ENCODE peak calls at places on chromosomes 7 and 10, in six cellular contexts. R, K, Y, D, H and F are unnamed samples.

GRCh38 chr10:93150289-93150688 is 76.6 kb downstream of the CYP26A1 start:
- DNase-seq in R (no peak), K (no peak), Y (no peak), D (no peak), H (no peak), F (no peak)

GRCh38 chr10:95406651-95407280 is 116.0 kb upstream of the PDLIM1 start:
- DNase-seq in R (peak), K (no peak), Y (peak), D (peak), H (no peak), F (no peak)

GRCh38 chr7:157474685-157475084 is 137.9 kb downstream of the DNAJB6 start:
- DNase-seq in R (no peak), K (no peak), Y (no peak), D (peak), H (peak), F (no peak)

GRCh38 chr10:92381543-92381954 is 90.6 kb downstream of the MARCHF5 start:
- DNase-seq in R (no peak), K (no peak), Y (no peak), D (no peak), H (no peak), F (no peak)

GRCh38 chr10:18279202-18279601 is 139.0 kb downstream of the CACNB2 start:
- DNase-seq in R (no peak), K (no peak), Y (no peak), D (no peak), H (no peak), F (no peak)

GRCh38 chr7:158384746-158385145 is 202.9 kb downstream of the PTPRN2 start:
- DNase-seq in R (no peak), K (no peak), Y (no peak), D (no peak), H (no peak), F (no peak)

GRCh38 chr7:32239764-32240163 is 169.6 kb upstream of the PDE1C start:
- DNase-seq in R (no peak), K (no peak), Y (no peak), D (no peak), H (no peak), F (no peak)

GRCh38 chr10:115849197-115849596 is 423.8 kb downstream of the GFRA1 start:
- DNase-seq in R (no peak), K (no peak), Y (no peak), D (no peak), H (no peak), F (peak)

GRCh38 chr10:115402690-115403089 is 309.5 kb downstream of the ATRNL1 start:
- DNase-seq in R (peak), K (no peak), Y (no peak), D (no peak), H (no peak), F (peak)

GRCh38 chr10:1424648-1425047 is 312.7 kb downstream of the ADARB2 start:
- DNase-seq in R (no peak), K (no peak), Y (no peak), D (no peak), H (no peak), F (no peak)

GRCh38 chr10:100996678-100997363 is 2.8 kb upstream of the LZTS2 start:
- DNase-seq in R (peak), K (no peak), Y (no peak), D (no peak), H (no peak), F (no peak)

GRCh38 chr10:91883549-91884542 is 25.4 kb downstream of the FGFBP3 start:
- DNase-seq in R (peak), K (no peak), Y (peak), D (no peak), H (no peak), F (peak)

GRCh38 chr10:812787-813186 is 118.7 kb downstream of the LARP4B start:
- DNase-seq in R (no peak), K (no peak), Y (no peak), D (no peak), H (no peak), F (no peak)

GRCh38 chr10:30040597-30040996 is 18.8 kb downstream of the JCAD start:
- DNase-seq in R (no peak), K (no peak), Y (no peak), D (no peak), H (no peak), F (no peak)

GRCh38 chr7:152056621-152057274 is 31.3 kb downstream of the GALNT11 start:
- DNase-seq in R (no peak), K (no peak), Y (no peak), D (no peak), H (no peak), F (no peak)

GRCh38 chr7:38630720-38631673 is at the start of gene AMPH:
- DNase-seq in R (peak), K (peak), Y (no peak), D (peak), H (no peak), F (peak)

GRCh38 chr10:72061491-72061890 is 26.9 kb downstream of the SPOCK2 start:
- DNase-seq in R (no peak), K (no peak), Y (no peak), D (no peak), H (no peak), F (no peak)

GRCh38 chr7:28957822-28958234 is 302 bp downstream of the TRIL start:
- DNase-seq in R (peak), K (no peak), Y (no peak), D (no peak), H (no peak), F (peak)

GRCh38 chr10:75269605-75270004 is 33.8 kb upstream of the COMTD1 start:
- DNase-seq in R (no peak), K (no peak), Y (no peak), D (no peak), H (no peak), F (no peak)

GRCh38 chr7:29878081-29878688 is 71.9 kb downstream of the WIPF3 start:
- DNase-seq in R (peak), K (peak), Y (no peak), D (no peak), H (no peak), F (peak)

GRCh38 chr7:119903090-119903489 is 369.9 kb upstream of the KCND2 start:
- DNase-seq in R (no peak), K (no peak), Y (no peak), D (no peak), H (no peak), F (no peak)

GRCh38 chr7:130008941-130009847 is 42.0 kb downstream of the ZC3HC1 start:
- DNase-seq in R (peak), K (no peak), Y (no peak), D (peak), H (peak), F (peak)

GRCh38 chr10:79457256-79457785 is 11.9 kb upstream of the ZCCHC24 start:
- DNase-seq in R (no peak), K (no peak), Y (no peak), D (no peak), H (no peak), F (no peak)

GRCh38 chr7:50333266-50333665 is 28.8 kb downstream of the IKZF1 start:
- DNase-seq in R (no peak), K (no peak), Y (no peak), D (no peak), H (no peak), F (peak)

GRCh38 chr10:15439381-15439837 is 68.3 kb upstream of the FAM171A1 start:
- DNase-seq in R (peak), K (no peak), Y (peak), D (no peak), H (no peak), F (peak)

GRCh38 chr10:23512355-23513058 is 73.6 kb downstream of the OTUD1 start:
- DNase-seq in R (peak), K (no peak), Y (no peak), D (no peak), H (peak), F (peak)

GRCh38 chr7:156475666-156476065 is 164.9 kb upstream of the RNF32 start:
- DNase-seq in R (no peak), K (peak), Y (no peak), D (no peak), H (peak), F (peak)

GRCh38 chr7:22193361-22194016 is 163.5 kb downstream of the RAPGEF5 start:
- DNase-seq in R (peak), K (peak), Y (no peak), D (no peak), H (no peak), F (peak)

GRCh38 chr10:121608669-121609190 is 10.5 kb upstream of the FGFR2 start:
- DNase-seq in R (peak), K (no peak), Y (no peak), D (peak), H (peak), F (no peak)

GRCh38 chr10:113000876-113001598 is 51.0 kb downstream of the TCF7L2 start:
- DNase-seq in R (peak), K (no peak), Y (no peak), D (peak), H (no peak), F (no peak)

GRCh38 chr10:52066383-52066782 is 247.7 kb upstream of the DKK1 start:
- DNase-seq in R (no peak), K (no peak), Y (no peak), D (no peak), H (no peak), F (peak)

GRCh38 chr10:1149793-1150637 is 93.8 kb downstream of the WDR37 start:
- DNase-seq in R (peak), K (no peak), Y (no peak), D (no peak), H (no peak), F (peak)

GRCh38 chr10:55358539-55358938 is 557.5 kb upstream of the PCDH15 start:
- DNase-seq in R (no peak), K (no peak), Y (no peak), D (no peak), H (no peak), F (no peak)

GRCh38 chr7:28096713-28097112 is 83.9 kb downstream of the JAZF1 start:
- DNase-seq in R (peak), K (peak), Y (no peak), D (no peak), H (peak), F (peak)

GRCh38 chr10:57867226-57867625 is 400.5 kb downstream of the IPMK start:
- DNase-seq in R (no peak), K (no peak), Y (no peak), D (no peak), H (no peak), F (peak)

GRCh38 chr10:62305813-62306212 is 37.2 kb upstream of the RTKN2 start:
- DNase-seq in R (no peak), K (no peak), Y (no peak), D (no peak), H (no peak), F (peak)

GRCh38 chr10:62306663-62307062 is 38.0 kb upstream of the RTKN2 start:
- DNase-seq in R (no peak), K (no peak), Y (no peak), D (no peak), H (no peak), F (peak)

GRCh38 chr10:62307635-62308034 is 39.0 kb upstream of the RTKN2 start:
- DNase-seq in R (no peak), K (no peak), Y (no peak), D (no peak), H (no peak), F (no peak)

GRCh38 chr10:62302760-62303159 is 34.1 kb upstream of the RTKN2 start:
- DNase-seq in R (no peak), K (no peak), Y (no peak), D (no peak), H (no peak), F (no peak)

DNA sequence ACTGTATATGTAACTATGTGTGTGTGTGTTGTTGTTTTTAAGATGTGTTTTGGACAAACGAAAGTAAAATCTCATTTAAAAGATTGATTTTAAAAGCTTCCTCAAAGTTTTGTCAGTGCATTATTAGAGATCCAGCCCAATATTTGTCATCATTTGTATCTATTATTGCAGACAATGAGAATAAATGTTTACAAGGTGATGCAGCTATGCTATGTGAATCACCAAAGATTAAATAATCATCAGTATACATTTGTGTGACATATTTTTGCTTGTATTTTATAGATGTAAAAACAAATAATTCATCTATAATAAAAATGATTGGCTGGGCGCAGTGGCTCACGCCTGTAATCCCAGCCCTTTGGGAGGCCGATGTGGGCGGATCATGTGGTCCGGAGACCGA is 35.3 kb upstream of the RTKN2 start:
- DNase-seq in R (no peak), K (no peak), Y (no peak), D (no peak), H (no peak), F (no peak)
- TF ChIP-seq CTCF in R (no peak), K (no peak), Y (no peak), D (no peak), H (no peak), F (no peak)

DNA sequence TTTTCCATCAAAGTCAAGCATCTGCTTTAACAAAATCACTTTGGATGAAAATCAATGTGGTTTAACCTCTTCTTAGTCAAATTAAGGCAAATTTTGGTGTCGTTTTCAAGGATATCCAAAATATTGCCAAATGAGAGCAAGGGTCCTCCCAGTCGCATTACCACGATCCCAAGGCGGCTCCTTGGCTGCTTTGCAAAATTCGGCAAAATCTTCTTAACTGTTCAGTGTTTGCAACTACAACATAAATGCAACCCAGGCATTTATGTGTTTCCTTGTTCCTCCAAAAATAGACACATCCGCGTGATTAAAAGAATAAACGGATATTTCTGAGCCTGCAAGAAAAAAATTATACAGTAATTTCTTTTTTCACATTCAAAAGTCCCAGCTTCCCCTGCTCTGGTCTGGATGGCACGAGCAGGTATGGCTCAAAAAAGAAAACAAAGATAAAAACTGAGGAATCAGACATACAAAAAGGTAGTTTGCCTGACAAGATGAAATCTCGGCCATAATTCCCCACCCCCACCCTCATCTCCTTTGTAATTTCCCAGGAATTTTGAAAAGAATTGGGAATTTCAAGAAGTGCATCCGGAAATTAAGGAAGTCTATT is 6.1 kb downstream of the SKIDA1 start:
- DNase-seq in R (no peak), K (no peak), Y (no peak), D (no peak), H (no peak), F (no peak)
- H3K4me3 ChIP-seq in R (peak), K (peak), Y (peak), D (peak), H (peak), F (peak)

GRCh38 chr10:127649642-127650041 is 87.3 kb upstream of the FOXI2 start:
- DNase-seq in R (no peak), K (no peak), Y (no peak), D (no peak), H (peak), F (peak)
- TF ChIP-seq CTCF in R (peak), K (no peak), Y (no peak), D (peak), H (peak), F (peak)

GRCh38 chr7:97025130-97025499 is 484 bp upstream of the DLX5 start:
- DNase-seq in R (no peak), K (no peak), Y (no peak), D (no peak), H (no peak), F (no peak)
- H3K4me3 ChIP-seq in R (peak), K (no peak), Y (peak), D (no peak), H (no peak), F (no peak)

GRCh38 chr10:63866747-63867140 is 345.5 kb downstream of the REEP3 start:
- DNase-seq in R (peak), K (no peak), Y (no peak), D (no peak), H (peak), F (peak)
- TF ChIP-seq CTCF in R (peak), K (no peak), Y (no peak), D (no peak), H (peak), F (no peak)

GRCh38 chr7:45153238-45153637 is 4.4 kb upstream of the RAMP3 start:
- DNase-seq in R (no peak), K (no peak), Y (no peak), D (no peak), H (no peak), F (peak)

GRCh38 chr7:45149606-45150005 is 8.0 kb upstream of the RAMP3 start:
- DNase-seq in R (no peak), K (no peak), Y (no peak), D (no peak), H (no peak), F (no peak)

GRCh38 chr7:45150199-45150598 is 7.4 kb upstream of the RAMP3 start:
- DNase-seq in R (no peak), K (no peak), Y (no peak), D (no peak), H (no peak), F (no peak)

GRCh38 chr7:45151131-45151684 is 6.4 kb upstream of the RAMP3 start:
- DNase-seq in R (no peak), K (no peak), Y (no peak), D (no peak), H (no peak), F (no peak)

GRCh38 chr7:45151967-45152366 is 5.6 kb upstream of the RAMP3 start:
- DNase-seq in R (no peak), K (no peak), Y (no peak), D (no peak), H (no peak), F (no peak)
- H3K4me3 ChIP-seq in R (no peak), K (no peak), Y (no peak), D (no peak), H (no peak), F (no peak)

DNA sequence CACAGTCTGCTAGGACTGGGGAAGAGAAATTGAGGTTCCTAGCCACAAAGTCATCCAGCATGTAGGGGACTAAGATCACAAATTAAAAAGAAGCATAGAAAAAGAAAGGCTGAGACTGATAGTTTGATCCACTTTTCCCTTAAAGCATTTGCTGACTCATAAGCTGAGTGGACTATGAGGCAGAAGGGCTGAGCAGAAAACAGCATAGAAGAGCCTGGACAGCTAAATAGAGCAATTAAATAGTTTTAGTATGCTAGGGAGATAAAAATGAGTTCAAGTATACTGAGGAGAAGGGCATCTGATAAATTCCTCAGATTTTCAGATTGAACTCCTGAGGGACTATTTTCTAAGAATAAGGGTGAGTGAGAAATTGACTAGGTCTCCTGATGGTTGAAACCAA is 155.9 kb upstream of the EGR2 start:
- DNase-seq in R (no peak), K (no peak), Y (no peak), D (no peak), H (no peak), F (peak)
- TF ChIP-seq CTCF in R (no peak), K (no peak), Y (no peak), D (no peak), H (no peak), F (no peak)

GRCh38 chr10:110057461-110057860 is 49.7 kb downstream of the ADD3 start:
- DNase-seq in R (no peak), K (no peak), Y (no peak), D (no peak), H (no peak), F (no peak)
- H3K4me3 ChIP-seq in R (no peak), K (no peak), Y (no peak), D (no peak), H (no peak), F (no peak)

DNA sequence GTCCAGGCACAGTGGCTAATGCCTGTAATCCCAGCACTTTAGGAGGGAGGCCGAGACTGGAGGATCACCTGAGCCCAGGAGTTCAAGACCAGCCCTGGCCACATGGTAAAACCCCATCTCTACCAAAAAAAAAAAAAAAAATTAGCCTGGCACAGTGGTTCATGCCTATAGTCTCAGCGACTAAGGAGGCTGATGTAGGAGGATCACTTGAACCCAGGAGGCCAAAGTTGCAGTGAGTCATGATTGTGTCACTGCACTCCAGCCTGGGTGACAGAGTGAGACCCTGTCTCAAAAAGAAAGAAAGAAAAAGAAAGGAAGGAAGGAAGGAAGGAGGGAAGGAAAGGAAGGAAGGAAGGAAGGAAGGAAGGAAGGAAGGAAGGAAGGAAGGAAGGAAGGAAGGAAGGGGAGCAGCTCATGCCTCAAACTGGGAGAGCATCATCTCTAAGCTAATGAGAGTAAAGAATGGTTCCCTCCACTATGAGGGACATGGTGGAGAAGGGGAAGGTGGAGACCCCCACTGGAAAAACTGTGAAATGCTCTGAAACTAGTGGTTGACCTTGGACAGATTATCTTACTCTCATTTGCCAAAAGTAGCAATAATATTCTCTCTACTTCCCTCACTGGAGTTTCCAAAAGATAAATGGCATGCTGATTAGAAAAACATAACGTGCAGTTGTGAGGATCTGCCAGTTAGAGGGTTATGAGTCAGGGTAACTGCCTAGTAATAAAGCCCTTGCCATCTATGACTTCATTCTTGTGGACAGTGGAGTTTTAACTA is 16.8 kb downstream of the GIMAP5 start:
- DNase-seq in R (no peak), K (no peak), Y (no peak), D (no peak), H (no peak), F (no peak)
- TF ChIP-seq CTCF in R (peak), K (no peak), Y (no peak), D (peak), H (peak), F (no peak)

GRCh38 chr7:101165075-101165957 is at the start of gene VGF:
- DNase-seq in R (peak), K (peak), Y (peak), D (peak), H (peak), F (peak)
- H3K4me3 ChIP-seq in R (peak), K (peak), Y (peak), D (peak), H (peak), F (no peak)